ENCODE peak calls at places on chromosome 10, in four cellular contexts. Z is Peyer's patch, C is tibial artery, Q is SK-N-SH. K is an unnamed sample.
A peak's percentile ranks its signal among the peaks of the same experiment; 100 is the strongest.

GRCh38 chr10:70433581-70434280 is 7.8 kb downstream of the NODAL start:
- DNase-seq in Z (no peak), C (peak; percentile 80), Q (no peak), K (peak; percentile 97)

GRCh38 chr10:123117644-123118409 is 17.9 kb upstream of the HMX3 start:
- DNase-seq in Z (no peak), C (no peak), Q (no peak), K (peak; percentile 66)

GRCh38 chr10:48504141-48504885 is 100.6 kb downstream of the ARHGAP22 start:
- DNase-seq in Z (no peak), C (peak; percentile 51), Q (no peak), K (peak; percentile 58)

GRCh38 chr10:21368022-21368582 is 157.4 kb downstream of the SKIDA1 start:
- DNase-seq in Z (no peak), C (no peak), Q (no peak), K (no peak)

GRCh38 chr10:98088186-98088971 is 46.1 kb upstream of the R3HCC1L start:
- DNase-seq in Z (no peak), C (no peak), Q (no peak), K (peak; percentile 78)

GRCh38 chr10:107148906-107149305 is 15.6 kb downstream of the SORCS1 start:
- DNase-seq in Z (no peak), C (no peak), Q (no peak), K (no peak)

GRCh38 chr10:37713132-37713501 is 144.3 kb downstream of the ZNF248 start:
- DNase-seq in Z (no peak), C (no peak), Q (no peak), K (no peak)

GRCh38 chr10:34906021-34906965 is 91.2 kb upstream of the PARD3 start:
- DNase-seq in Z (no peak), C (peak; percentile 76), Q (peak; percentile 30), K (no peak)

GRCh38 chr10:85491652-85492051 is 874.9 kb downstream of the GRID1 start:
- DNase-seq in Z (no peak), C (no peak), Q (peak; percentile 2), K (no peak)

GRCh38 chr10:106973301-106973700 is 191.2 kb downstream of the SORCS1 start:
- DNase-seq in Z (no peak), C (no peak), Q (no peak), K (no peak)

GRCh38 chr10:124383496-124383895 is 35.2 kb downstream of the OAT start:
- DNase-seq in Z (no peak), C (peak; percentile 39), Q (no peak), K (no peak)

GRCh38 chr10:2202401-2202800 is 465.1 kb upstream of the ADARB2 start:
- DNase-seq in Z (no peak), C (no peak), Q (no peak), K (no peak)

GRCh38 chr10:51638737-51639136 is 60.7 kb downstream of the CSTF2T start:
- DNase-seq in Z (no peak), C (no peak), Q (no peak), K (no peak)

GRCh38 chr10:21399392-21400015 is 126.0 kb downstream of the SKIDA1 start:
- DNase-seq in Z (no peak), C (no peak), Q (no peak), K (peak; percentile 90)

GRCh38 chr10:96124230-96125141 is 5.6 kb upstream of the ZNF518A start:
- DNase-seq in Z (no peak), C (no peak), Q (peak; percentile 30), K (no peak)

GRCh38 chr10:9944690-9945089 is 1073.0 kb upstream of the CELF2 start:
- DNase-seq in Z (no peak), C (no peak), Q (no peak), K (no peak)

GRCh38 chr10:86066696-86067095 is 299.9 kb downstream of the GRID1 start:
- DNase-seq in Z (no peak), C (no peak), Q (no peak), K (peak; percentile 34)

GRCh38 chr10:71625445-71626175 is 94.0 kb downstream of the C10orf105 start:
- DNase-seq in Z (no peak), C (no peak), Q (no peak), K (peak; percentile 60)

GRCh38 chr10:812787-813186 is 118.7 kb downstream of the LARP4B start:
- DNase-seq in Z (no peak), C (no peak), Q (no peak), K (peak; percentile 51)

GRCh38 chr10:811379-811778 is 120.1 kb downstream of the LARP4B start:
- DNase-seq in Z (no peak), C (no peak), Q (no peak), K (peak; percentile 29)

GRCh38 chr10:810351-810846 is 120.9 kb upstream of the DIP2C start:
- DNase-seq in Z (no peak), C (no peak), Q (peak; percentile 71), K (peak; percentile 77)

GRCh38 chr10:813286-813685 is 118.2 kb downstream of the LARP4B start:
- DNase-seq in Z (no peak), C (no peak), Q (no peak), K (peak; percentile 91)

DNA sequence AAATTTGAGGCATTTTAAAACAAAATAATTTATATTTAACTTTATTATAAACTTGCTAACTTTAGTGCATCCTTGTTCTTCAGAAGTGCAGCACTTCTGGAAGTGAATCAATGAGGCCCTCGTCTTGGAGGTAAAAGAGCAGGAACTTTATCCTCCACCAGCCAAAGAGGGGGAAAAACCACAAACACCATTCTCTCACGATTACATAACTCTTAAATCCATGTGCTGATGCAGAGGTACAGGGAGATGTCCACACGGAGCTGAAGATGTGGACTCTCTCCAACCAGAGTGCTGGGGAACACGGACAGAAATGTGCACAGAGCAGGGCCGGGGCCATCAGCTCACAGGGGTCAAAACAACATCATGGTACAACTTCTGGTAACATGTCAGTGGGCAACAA is 119.7 kb downstream of the LARP4B start:
- DNase-seq in Z (no peak), C (no peak), Q (no peak), K (peak; percentile 22)
- H3K27ac ChIP-seq in Z (no peak overlapping the region), C (no peak overlapping the region), Q (no peak overlapping the region), K (no peak overlapping the region)

DNA sequence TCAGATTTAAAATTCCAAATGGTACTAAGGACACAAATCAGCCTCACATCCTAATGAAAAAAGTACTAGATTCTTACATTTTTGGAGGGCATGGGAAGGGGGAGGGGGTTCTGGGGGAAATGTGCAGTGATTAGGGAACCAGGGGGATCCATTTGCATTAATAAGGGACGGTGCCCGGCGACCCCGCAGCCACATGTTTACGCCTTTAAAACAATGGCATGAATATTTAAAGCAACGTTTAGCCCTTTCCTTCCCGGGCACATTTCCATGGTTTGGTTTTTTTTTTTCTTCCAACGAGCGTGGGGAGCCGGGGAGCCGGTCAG is 1.2 kb downstream of the SEPHS1 start:
- DNase-seq in Z (no peak), C (no peak), Q (peak; percentile 56), K (no peak)
- TF ChIP-seq CTCF in Z (no peak), C (no peak), Q (no peak), K (no peak)

DNA sequence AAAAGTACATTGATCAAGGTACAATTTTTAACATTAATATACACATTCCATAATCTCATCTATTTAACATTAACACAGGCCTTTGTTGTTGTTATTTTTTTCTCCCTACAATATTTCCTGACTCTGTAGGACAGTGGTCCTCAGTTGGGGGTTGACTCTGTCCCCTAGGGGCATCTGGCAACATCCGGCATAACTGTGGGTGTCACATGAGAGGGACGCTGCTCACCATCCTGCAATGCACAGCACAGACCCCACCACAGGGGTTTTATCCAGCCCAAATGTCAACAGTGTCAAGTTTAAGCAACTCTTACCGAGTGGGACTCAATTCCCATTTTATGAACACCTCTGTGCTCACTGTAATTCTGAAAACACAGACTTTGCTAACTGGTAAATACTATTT is 8.8 kb downstream of the IDI1 start:
- DNase-seq in Z (no peak), C (no peak), Q (no peak), K (no peak)
- H3K27ac ChIP-seq in Z (no peak overlapping the region), C (no peak overlapping the region), Q (no peak overlapping the region), K (no peak overlapping the region)

GRCh38 chr10:110748970-110749369 is 104.8 kb downstream of the RBM20 start:
- DNase-seq in Z (no peak), C (no peak), Q (no peak), K (no peak)
- TF ChIP-seq CTCF in Z (no peak), C (no peak), Q (no peak), K (no peak)

GRCh38 chr10:133378251-133379096 is 588 bp upstream of the PAOX start:
- DNase-seq in Z (peak; percentile 60), C (peak; percentile 82), Q (peak; percentile 82), K (peak; percentile 97)
- H3K27ac ChIP-seq in Z (peak overlapping the region; percentile 80), C (peak overlapping the region; percentile 82), Q (peak overlapping the region; percentile 67), K (no peak overlapping the region)

GRCh38 chr10:108779501-108779900 is 1143.8 kb downstream of the XPNPEP1 start:
- DNase-seq in Z (no peak), C (no peak), Q (no peak), K (no peak)
- TF ChIP-seq CTCF in Z (no peak), C (no peak), Q (no peak), K (no peak)

K was measured in osteoblast.